ENCODE peak calls at places on chromosomes 3 and 15, in nine cellular contexts. T is neural crest cell, Q is WTC11, W is HFFc6, J is fibroblast of pulmonary artery, O is suprapubic skin, B is fibroblast of lung, H is IMR-90, X is mucosa of descending colon. P is an unnamed sample.

GRCh38 chr3:146715176-146715575 is 110.0 kb upstream of the PLSCR5 start:
- DNase-seq in T (no peak), Q (no peak), W (peak; percentile 1), J (peak; percentile 51), O (no peak), B (peak; percentile 42), H (peak; percentile 1), X (no peak), P (no peak)

GRCh38 chr3:69807674-69808073 is 68.4 kb downstream of the MITF start:
- DNase-seq in T (no peak), Q (no peak), W (no peak), J (no peak), O (no peak), B (no peak), H (no peak), X (no peak), P (no peak)

GRCh38 chr15:55742927-55743614 is at the start of gene PRTG:
- DNase-seq in T (peak; percentile 96), Q (peak; percentile 77), W (peak; percentile 11), J (peak; percentile 76), O (peak; percentile 64), B (peak; percentile 87), H (peak; percentile 69), X (peak; percentile 56), P (peak; percentile 91)

GRCh38 chr3:189304465-189305341 is 132.9 kb downstream of the TPRG1 start:
- DNase-seq in T (no peak), Q (peak; percentile 25), W (no peak), J (no peak), O (peak; percentile 68), B (no peak), H (no peak), X (peak; percentile 73), P (no peak)

GRCh38 chr3:149481491-149481890 is 7.0 kb downstream of the TM4SF4 start:
- DNase-seq in T (no peak), Q (no peak), W (no peak), J (no peak), O (no peak), B (no peak), H (no peak), X (no peak), P (no peak)

GRCh38 chr3:101976473-101976872 is 127.2 kb downstream of the NFKBIZ start:
- DNase-seq in T (no peak), Q (no peak), W (no peak), J (peak; percentile 36), O (no peak), B (peak; percentile 58), H (no peak), X (no peak), P (no peak)

GRCh38 chr15:43187544-43188155 is 2.4 kb downstream of the CCNDBP1 start:
- DNase-seq in T (no peak), Q (no peak), W (peak; percentile 75), J (peak; percentile 76), O (no peak), B (peak; percentile 78), H (peak; percentile 80), X (no peak), P (no peak)

GRCh38 chr3:37729119-37729518 is 132.6 kb upstream of the CTDSPL start:
- DNase-seq in T (no peak), Q (no peak), W (no peak), J (peak; percentile 15), O (no peak), B (peak; percentile 37), H (peak; percentile 18), X (no peak), P (no peak)

GRCh38 chr3:175304437-175304836 is 445.3 kb downstream of the NAALADL2 start:
- DNase-seq in T (no peak), Q (no peak), W (no peak), J (no peak), O (no peak), B (no peak), H (no peak), X (no peak), P (no peak)

GRCh38 chr15:90799639-90800038 is 68.7 kb upstream of the FURIN start:
- DNase-seq in T (no peak), Q (no peak), W (no peak), J (no peak), O (no peak), B (no peak), H (no peak), X (no peak), P (no peak)

GRCh38 chr15:84725001-84725491 is 9.1 kb upstream of the SEC11A start:
- DNase-seq in T (no peak), Q (no peak), W (peak; percentile 16), J (peak; percentile 53), O (no peak), B (no peak), H (peak; percentile 15), X (no peak), P (no peak)

GRCh38 chr3:4341336-4341675 is 38.1 kb downstream of the SETMAR start:
- DNase-seq in T (no peak), Q (no peak), W (no peak), J (no peak), O (no peak), B (no peak), H (no peak), X (no peak), P (no peak)

GRCh38 chr3:38165722-38166387 is 518 bp downstream of the OXSR1 start:
- DNase-seq in T (no peak), Q (no peak), W (peak; percentile 33), J (no peak), O (peak; percentile 84), B (no peak), H (peak; percentile 46), X (peak; percentile 84), P (no peak)

GRCh38 chr3:151305081-151305777 is 11.4 kb downstream of the GPR87 start:
- DNase-seq in T (no peak), Q (peak; percentile 76), W (peak; percentile 97), J (peak; percentile 98), O (peak; percentile 85), B (peak; percentile 97), H (peak; percentile 95), X (peak; percentile 39), P (peak; percentile 86)

GRCh38 chr3:49020335-49021212 is 1.3 kb upstream of the NDUFAF3 start:
- DNase-seq in T (no peak), Q (peak; percentile 51), W (no peak), J (no peak), O (peak; percentile 86), B (no peak), H (no peak), X (peak; percentile 82), P (no peak)

GRCh38 chr3:193894121-193894863 is 241.7 kb upstream of the HES1 start:
- DNase-seq in T (no peak), Q (no peak), W (no peak), J (no peak), O (no peak), B (no peak), H (no peak), X (peak; percentile 67), P (no peak)

GRCh38 chr3:11654166-11654565 is 10.5 kb upstream of the VGLL4 start:
- DNase-seq in T (no peak), Q (no peak), W (no peak), J (no peak), O (no peak), B (no peak), H (no peak), X (no peak), P (no peak)

GRCh38 chr3:11651900-11652299 is 8.2 kb upstream of the VGLL4 start:
- DNase-seq in T (no peak), Q (no peak), W (peak; percentile 44), J (peak; percentile 72), O (no peak), B (peak; percentile 77), H (peak; percentile 63), X (no peak), P (no peak)

GRCh38 chr3:11653298-11654055 is 9.8 kb upstream of the VGLL4 start:
- DNase-seq in T (no peak), Q (no peak), W (no peak), J (no peak), O (no peak), B (no peak), H (no peak), X (no peak), P (no peak)

GRCh38 chr3:11658180-11658579 is 14.5 kb upstream of the VGLL4 start:
- DNase-seq in T (no peak), Q (no peak), W (no peak), J (no peak), O (no peak), B (no peak), H (no peak), X (no peak), P (no peak)

GRCh38 chr3:11655188-11655928 is 11.6 kb upstream of the VGLL4 start:
- DNase-seq in T (no peak), Q (peak; percentile 36), W (no peak), J (peak; percentile 45), O (no peak), B (no peak), H (no peak), X (no peak), P (no peak)
- TF ChIP-seq CTCF in T (peak; percentile 49), Q (peak; percentile 16), W (peak; percentile 67), J (peak; percentile 41), O (no peak), B (peak; percentile 43), H (peak; percentile 41), X (no peak), P (peak; percentile 55)

DNA sequence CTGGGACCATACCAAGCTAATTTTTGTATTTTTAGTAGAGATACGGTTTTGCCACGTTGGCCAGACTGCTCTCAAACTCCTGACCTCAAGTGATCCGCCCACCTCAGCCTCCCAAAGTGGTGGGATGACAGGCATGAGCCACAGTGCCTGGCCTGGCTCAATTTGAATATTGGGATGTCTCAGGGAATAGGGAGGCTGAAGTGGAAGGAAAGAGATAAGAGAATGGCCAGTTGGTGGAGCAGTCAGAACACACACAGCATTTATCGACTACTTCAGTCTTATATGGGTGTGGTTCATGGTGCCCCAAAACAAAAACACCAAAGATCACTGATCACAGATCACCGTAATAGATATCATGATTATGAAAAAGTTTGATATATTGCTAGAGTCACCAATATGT is 144.4 kb downstream of the GMNC start:
- DNase-seq in T (no peak), Q (peak; percentile 16), W (no peak), J (no peak), O (no peak), B (peak; percentile 28), H (no peak), X (no peak), P (no peak)
- TF ChIP-seq CTCF in T (no peak), Q (no peak), W (no peak), J (no peak), O (no peak), B (peak; percentile 3), H (no peak), X (no peak), P (peak; percentile 53)

GRCh38 chr3:163785693-163786092 is 1292.6 kb downstream of the SI start:
- DNase-seq in T (peak; percentile 8), Q (peak; percentile 71), W (no peak), J (no peak), O (no peak), B (no peak), H (no peak), X (no peak), P (no peak)
- TF ChIP-seq CTCF in T (peak; percentile 48), Q (peak; percentile 38), W (no peak), J (peak; percentile 12), O (no peak), B (no peak), H (no peak), X (no peak), P (peak; percentile 32)

GRCh38 chr3:10164546-10165393 is at the start of gene IRAK2:
- DNase-seq in T (peak; percentile 52), Q (peak; percentile 80), W (peak; percentile 62), J (peak; percentile 61), O (peak; percentile 87), B (peak; percentile 43), H (peak; percentile 50), X (peak; percentile 82), P (peak; percentile 91)
- TF ChIP-seq CTCF in T (peak; percentile 86), Q (peak; percentile 91), W (peak; percentile 94), J (peak; percentile 39), O (peak; percentile 98), B (peak; percentile 57), H (peak; percentile 69), X (peak; percentile 99), P (peak; percentile 95)